ENCODE peak calls at places on chromosome 15, in six cellular contexts. T is K562, F is HepG2, J is SK-N-SH, R is H1, M is GM12878. V is an unnamed sample. For H3K27me3, the result is how much of the 10 kb centered on the place peaks cover.

GRCh38 chr15:92197761-92198160 is 195.9 kb upstream of the ST8SIA2 start:
- DNase-seq in T (no peak), F (no peak), J (no peak), R (no peak), M (no peak), V (no peak)

GRCh38 chr15:99978426-99978825 is 245.2 kb upstream of the LYSMD4 start:
- DNase-seq in T (no peak), F (no peak), J (no peak), R (no peak), M (no peak), V (no peak)

GRCh38 chr15:52082197-52083036 is 30.2 kb downstream of the BCL2L10 start:
- DNase-seq in T (no peak), F (no peak), J (no peak), R (no peak), M (peak), V (no peak)

GRCh38 chr15:48415036-48415886 is 84.0 kb downstream of the DUT start:
- DNase-seq in T (no peak), F (peak), J (no peak), R (no peak), M (no peak), V (no peak)

GRCh38 chr15:39426552-39427532 is 154.0 kb upstream of the THBS1 start:
- DNase-seq in T (no peak), F (no peak), J (peak), R (no peak), M (peak), V (peak)

GRCh38 chr15:88690331-88690730 is 51.5 kb downstream of the ISG20 start:
- DNase-seq in T (no peak), F (no peak), J (no peak), R (no peak), M (no peak), V (no peak)

GRCh38 chr15:34161329-34161953 is 48.5 kb downstream of the KATNBL1 start:
- DNase-seq in T (no peak), F (no peak), J (no peak), R (no peak), M (no peak), V (peak)

GRCh38 chr15:78058401-78058935 is 19.0 kb downstream of the TBC1D2B start:
- DNase-seq in T (no peak), F (no peak), J (no peak), R (no peak), M (no peak), V (no peak)

GRCh38 chr15:69337133-69337532 is 38.4 kb downstream of the PAQR5 start:
- DNase-seq in T (no peak), F (no peak), J (no peak), R (no peak), M (no peak), V (no peak)

GRCh38 chr15:23647421-23648375 is at the start of gene MAGEL2:
- DNase-seq in T (no peak), F (no peak), J (peak), R (no peak), M (no peak), V (no peak)

GRCh38 chr15:92332125-92332899 is 61.4 kb upstream of the ST8SIA2 start:
- DNase-seq in T (no peak), F (no peak), J (no peak), R (no peak), M (no peak), V (no peak)

GRCh38 chr15:75840659-75841058 is 2.6 kb upstream of the UBE2Q2 start:
- DNase-seq in T (no peak), F (no peak), J (peak), R (no peak), M (no peak), V (no peak)

GRCh38 chr15:48244923-48245322 is 38.8 kb downstream of the SLC12A1 start:
- DNase-seq in T (no peak), F (no peak), J (no peak), R (no peak), M (no peak), V (no peak)

GRCh38 chr15:69082041-69082502 is 67.6 kb downstream of the NOX5 start:
- DNase-seq in T (no peak), F (no peak), J (no peak), R (no peak), M (no peak), V (no peak)

GRCh38 chr15:97976766-97977503 is 16.4 kb downstream of the ARRDC4 start:
- DNase-seq in T (no peak), F (no peak), J (no peak), R (no peak), M (no peak), V (no peak)

GRCh38 chr15:64751464-64751863 is 23.9 kb downstream of the RBPMS2 start:
- DNase-seq in T (no peak), F (no peak), J (no peak), R (no peak), M (no peak), V (no peak)

GRCh38 chr15:49900036-49900435 is 219.0 kb downstream of the ATP8B4 start:
- DNase-seq in T (no peak), F (no peak), J (no peak), R (no peak), M (no peak), V (no peak)

GRCh38 chr15:91456251-91456718 is 356.2 kb downstream of the SV2B start:
- DNase-seq in T (no peak), F (no peak), J (no peak), R (no peak), M (no peak), V (no peak)

GRCh38 chr15:70582143-70582945 is 181.0 kb downstream of the UACA start:
- DNase-seq in T (no peak), F (no peak), J (no peak), R (no peak), M (no peak), V (no peak)

GRCh38 chr15:69908518-69909420 is 188.9 kb downstream of the TLE3 start:
- DNase-seq in T (no peak), F (no peak), J (no peak), R (no peak), M (no peak), V (no peak)

GRCh38 chr15:65077981-65078352 is 1.4 kb downstream of the KBTBD13 start:
- DNase-seq in T (no peak), F (no peak), J (peak), R (peak), M (no peak), V (peak)

GRCh38 chr15:29089731-29090616 is 179.6 kb downstream of the NSMCE3 start:
- DNase-seq in T (no peak), F (no peak), J (no peak), R (no peak), M (no peak), V (no peak)

DNA sequence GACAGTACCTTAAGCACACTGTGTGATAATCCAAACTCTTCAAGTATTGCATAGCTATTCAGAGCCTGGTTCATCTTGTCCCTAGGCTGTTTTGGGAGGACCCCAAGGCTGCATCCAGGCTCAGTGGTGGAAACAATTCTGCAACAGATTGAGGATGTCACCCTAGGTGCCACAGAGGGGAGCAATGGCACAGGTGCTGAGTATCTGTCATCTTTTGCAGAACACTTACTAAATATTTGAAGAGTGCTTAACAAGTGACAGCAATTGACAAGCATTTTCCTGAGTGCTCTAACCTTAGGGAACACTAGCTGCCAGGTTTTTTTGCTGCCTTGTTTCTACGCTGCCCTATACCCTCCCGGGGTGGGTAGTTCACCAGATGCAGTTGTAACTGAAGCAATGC is 27.7 kb downstream of the STARD5 start:
- DNase-seq in T (no peak), F (no peak), J (no peak), R (no peak), M (no peak), V (no peak)
- H3K4me3 ChIP-seq in T (no peak), F (no peak), J (no peak), R (no peak), M (peak), V (no peak)

GRCh38 chr15:82890338-82891024 is 62.0 kb downstream of the HOMER2 start:
- DNase-seq in T (no peak), F (no peak), J (peak), R (no peak), M (no peak), V (no peak)
- TF ChIP-seq GABPA in T (no peak), F (no peak), J (no peak), R (no peak), M (no peak), V (no peak)

GRCh38 chr15:73022156-73022555 is 30.1 kb upstream of the NEO1 start:
- DNase-seq in T (no peak), F (no peak), J (no peak), R (no peak), M (no peak), V (no peak)
- H3K27me3 ChIP-seq in T (under half), F (under half), J (under half), R (under half), M (under half), V (under half)

GRCh38 chr15:67063689-67064606 is 1.5 kb upstream of the SMAD3 start:
- DNase-seq in T (peak), F (peak), J (no peak), R (peak), M (no peak), V (no peak)
- H3K4me3 ChIP-seq in T (peak), F (peak), J (no peak), R (peak), M (no peak), V (no peak)

GRCh38 chr15:40845511-40846284 is 1.9 kb downstream of the SPINT1 start:
- DNase-seq in T (peak), F (peak), J (no peak), R (no peak), M (no peak), V (no peak)
- TF ChIP-seq GABPA in T (no peak), F (no peak), J (no peak), R (no peak), M (no peak), V (no peak)

GRCh38 chr15:80249973-80250372 is 2.0 kb downstream of the CTXND1 start:
- DNase-seq in T (no peak), F (peak), J (no peak), R (no peak), M (no peak), V (no peak)

GRCh38 chr15:80247320-80247719 is 4.7 kb downstream of the CTXND1 start:
- DNase-seq in T (no peak), F (no peak), J (no peak), R (no peak), M (no peak), V (no peak)

GRCh38 chr15:80250614-80251504 is 1.2 kb downstream of the CTXND1 start:
- DNase-seq in T (no peak), F (no peak), J (peak), R (no peak), M (no peak), V (no peak)

GRCh38 chr15:80252281-80252619 is 237 bp upstream of the CTXND1 start:
- DNase-seq in T (no peak), F (no peak), J (no peak), R (no peak), M (no peak), V (no peak)

DNA sequence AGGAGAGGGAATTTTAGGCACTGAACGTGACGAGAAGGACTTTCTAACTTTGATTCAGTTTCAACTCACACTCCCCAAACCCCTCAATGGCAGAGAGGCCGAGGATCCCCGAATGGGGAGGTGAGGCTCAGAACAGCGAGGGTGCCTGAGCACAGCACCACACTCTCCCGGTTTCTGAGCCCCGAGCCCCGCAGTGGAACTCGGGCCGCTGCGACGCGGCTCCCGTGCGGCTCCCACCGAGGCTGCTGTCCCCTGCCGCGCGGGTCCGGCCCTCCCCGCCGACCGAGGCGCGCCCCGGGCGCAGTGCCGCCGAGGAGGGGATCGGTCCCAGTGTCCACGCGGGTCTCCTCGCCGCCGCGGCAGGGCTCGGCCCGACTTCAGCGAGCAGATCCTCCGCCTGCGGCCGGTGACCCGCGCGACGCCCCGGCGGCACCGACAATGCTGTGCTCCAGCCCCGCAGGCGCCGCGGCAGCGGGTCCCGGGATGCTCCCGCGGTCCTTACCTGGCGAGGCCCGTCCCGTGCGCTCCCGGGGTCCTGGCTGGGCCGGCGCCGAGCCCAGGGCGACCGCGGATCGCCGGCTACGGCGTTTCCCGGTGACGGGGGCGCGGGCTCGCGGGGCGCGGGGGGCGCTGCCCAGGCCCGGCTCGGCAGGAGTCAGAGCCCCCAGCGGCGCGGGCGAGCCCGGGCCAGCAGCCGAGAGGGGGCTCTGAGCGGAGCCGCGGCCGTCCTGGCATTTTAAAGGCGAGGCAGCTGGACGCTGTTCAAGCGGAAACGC is at the start of gene CTXND1:
- DNase-seq in T (no peak), F (no peak), J (peak), R (no peak), M (no peak), V (no peak)
- H3K27me3 ChIP-seq in T (under half), F (under half), J (half or more), R (under half), M (under half), V (under half)

GRCh38 chr15:45129651-45130129 is at the start of the genes DUOX1 and DUOXA1:
- DNase-seq in T (peak), F (no peak), J (no peak), R (no peak), M (no peak), V (no peak)
- H3K4me3 ChIP-seq in T (no peak), F (no peak), J (no peak), R (peak), M (no peak), V (no peak)

GRCh38 chr15:26888761-26889160 is 21.9 kb downstream of the GABRA5 start:
- DNase-seq in T (no peak), F (peak), J (peak), R (no peak), M (no peak), V (no peak)

GRCh38 chr15:26890451-26890850 is 23.6 kb downstream of the GABRA5 start:
- DNase-seq in T (no peak), F (no peak), J (no peak), R (no peak), M (no peak), V (no peak)

GRCh38 chr15:26887926-26888666 is 21.2 kb downstream of the GABRA5 start:
- DNase-seq in T (no peak), F (no peak), J (no peak), R (no peak), M (no peak), V (no peak)

GRCh38 chr15:26890988-26891387 is 24.1 kb downstream of the GABRA5 start:
- DNase-seq in T (no peak), F (no peak), J (no peak), R (no peak), M (no peak), V (no peak)

GRCh38 chr15:26889298-26889898 is 22.5 kb downstream of the GABRA5 start:
- DNase-seq in T (peak), F (peak), J (peak), R (no peak), M (peak), V (peak)
- TF ChIP-seq GABPA in T (no peak), F (no peak), J (no peak), R (no peak), M (no peak), V (no peak)